ENCODE peak calls at places on chromosomes 4 and X, in five cellular contexts. D is fibroblast of lung, J is IMR-90, K is GM23338, N is mammary epithelial cell. M is an unnamed sample. For H4K20me1, the result is how much of the 10 kb centered on the place peaks cover.

GRCh38 chr4:8468746-8469535 is 28.4 kb downstream of the TRMT44 start:
- DNase-seq in J (peak), D (peak), K (peak), N (peak), M (peak)

GRCh38 chrX:16484338-16484737 is 165.6 kb upstream of the S100G start:
- DNase-seq in D (peak), K (no peak), J (peak), N (peak), M (peak)

GRCh38 chr4:6446538-6447451 is 25.6 kb downstream of the PPP2R2C start:
- DNase-seq in J (no peak), K (no peak), N (no peak), D (no peak), M (peak)

GRCh38 chrX:140817943-140818342 is 108.4 kb downstream of the LINC00632 start:
- DNase-seq in D (peak), N (no peak), K (peak), J (peak), M (peak)

GRCh38 chr4:7210818-7211217 is 18.5 kb downstream of the SORCS2 start:
- DNase-seq in D (peak), K (no peak), N (no peak), J (peak), M (peak)

GRCh38 chr4:141637565-141637964 is 1.2 kb downstream of the IL15 start:
- DNase-seq in K (no peak), N (no peak), D (peak), J (no peak), M (peak)

GRCh38 chrX:118756111-118756510 is 28.7 kb downstream of the IL13RA1 start:
- DNase-seq in D (no peak), K (no peak), N (peak), J (no peak), M (no peak)

GRCh38 chr4:8188085-8188484 is 11.0 kb upstream of the SH3TC1 start:
- DNase-seq in K (no peak), D (no peak), N (peak), J (no peak), M (peak)

GRCh38 chr4:12729384-12729783 is 754.8 kb downstream of the RAB28 start:
- DNase-seq in K (peak), D (peak), N (no peak), J (peak), M (no peak)

GRCh38 chrX:37470711-37471110 is 100.8 kb upstream of the LANCL3 start:
- DNase-seq in N (peak), J (no peak), D (no peak), K (no peak), M (no peak)

GRCh38 chr4:79088991-79089705 is 149.9 kb upstream of the PAQR3 start:
- DNase-seq in N (no peak), J (no peak), D (no peak), K (no peak), M (no peak)

GRCh38 chrX:15567886-15568616 is 32.7 kb downstream of the ACE2 start:
- DNase-seq in N (peak), D (peak), K (peak), J (no peak), M (no peak)

DNA sequence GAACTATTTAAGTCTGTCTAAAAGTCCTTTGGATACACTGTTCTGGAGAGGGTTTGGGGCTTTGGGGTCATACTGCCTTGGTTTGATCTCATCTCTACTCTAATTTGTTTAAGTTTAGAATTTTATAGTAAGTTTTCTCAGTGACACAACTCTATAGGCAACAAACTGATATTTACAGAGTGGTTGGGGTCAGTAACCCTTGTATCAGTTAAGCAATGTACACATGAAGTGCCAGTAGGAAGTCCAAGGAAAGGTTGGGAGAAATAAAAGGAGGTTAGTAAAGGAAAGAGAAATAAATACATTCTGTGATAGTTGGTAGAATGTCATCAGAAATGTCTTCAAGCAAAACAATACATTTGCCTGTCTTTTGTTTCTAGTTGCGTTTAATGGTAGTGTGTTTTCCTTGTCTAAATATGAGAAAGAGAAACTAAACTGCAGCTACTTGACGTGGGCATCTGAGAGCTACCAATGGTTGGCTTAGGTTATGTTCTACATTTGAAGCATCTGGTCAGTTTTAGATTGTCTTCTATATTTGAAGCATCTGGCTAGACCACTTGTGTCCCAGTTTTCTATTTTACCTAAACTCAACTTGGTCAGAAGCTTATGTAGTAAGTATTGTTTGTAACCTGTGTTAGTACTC is 6.9 kb downstream of the ATP7A start:
- DNase-seq in K (no peak), N (no peak), D (no peak), J (no peak), M (peak)
- H4K20me1 ChIP-seq in K (under half), N (under half), D (under half), J (under half), M (under half)

DNA sequence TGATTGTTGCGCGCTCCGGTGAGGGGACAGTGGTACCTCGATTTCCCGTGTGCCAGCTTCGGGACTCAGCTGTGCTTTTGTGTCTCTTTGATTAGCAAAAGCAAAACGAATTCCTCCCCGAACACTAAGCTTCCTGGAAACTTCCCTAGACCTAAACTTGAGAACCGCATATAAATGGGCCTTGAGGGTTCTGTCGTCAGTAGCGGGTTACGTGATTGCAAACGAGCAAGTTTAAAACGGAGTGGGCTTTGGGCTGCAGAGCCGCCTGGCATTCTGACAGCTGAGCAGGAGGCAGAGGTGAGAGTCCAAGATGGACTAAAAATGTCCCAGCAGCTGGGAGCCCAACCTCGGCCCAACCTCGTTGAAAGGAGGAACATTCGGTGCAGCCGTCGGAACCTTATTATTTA is 1.2 kb upstream of the TAPT1 start:
- DNase-seq in D (peak), N (peak), J (peak), K (peak), M (peak)
- H4K20me1 ChIP-seq in D (under half), N (under half), J (under half), K (under half), M (under half)

DNA sequence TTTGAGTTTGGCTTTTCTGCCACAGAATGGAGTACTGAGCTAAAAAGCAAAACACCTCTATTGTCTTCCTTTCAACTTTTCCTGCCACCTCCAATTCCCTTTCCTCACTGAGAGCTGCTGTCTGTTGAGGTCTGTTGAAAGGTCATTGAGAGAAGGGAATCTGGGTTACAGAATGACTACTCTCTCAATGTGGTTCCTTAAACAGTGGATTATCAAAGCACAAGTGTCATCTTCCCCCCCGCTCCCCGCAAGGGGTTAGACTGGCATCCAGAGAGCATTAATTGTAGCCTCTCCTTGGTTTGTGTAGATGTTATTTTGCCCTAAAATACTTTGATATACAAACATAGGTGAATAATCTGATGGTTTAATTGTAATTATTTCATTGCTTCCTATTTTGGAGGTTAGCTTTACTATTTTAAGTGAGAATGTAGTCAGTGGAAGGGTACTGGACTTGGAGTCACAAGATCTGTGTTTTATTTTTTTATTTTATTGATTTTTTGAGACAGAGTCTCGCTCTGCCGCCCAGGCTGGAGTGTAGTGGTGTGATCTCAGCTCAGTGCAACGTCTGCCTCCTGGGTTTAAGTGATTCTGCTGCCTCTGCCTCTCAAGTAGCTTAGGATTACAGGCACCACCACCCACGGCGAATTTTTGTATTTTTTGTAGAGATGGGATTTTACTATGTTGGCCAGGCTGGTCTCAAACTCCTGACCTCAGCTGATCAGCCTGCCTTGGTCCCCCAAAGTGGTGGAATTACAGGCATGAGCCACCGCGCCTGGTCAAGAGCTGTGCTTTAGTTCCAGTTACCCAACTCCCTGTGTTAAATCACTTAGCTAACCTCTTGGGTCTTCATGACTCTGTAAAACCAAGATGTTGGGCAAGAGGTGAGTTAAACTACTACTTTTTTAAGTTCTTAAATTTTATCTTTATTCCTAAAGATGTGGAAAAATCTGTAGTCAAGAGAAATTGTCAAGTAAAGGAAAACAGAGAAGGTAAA is 11.0 kb downstream of the USP9X start:
- DNase-seq in D (peak), K (no peak), J (no peak), N (no peak), M (no peak)
- H4K20me1 ChIP-seq in D (under half), K (half or more), J (half or more), N (under half), M (half or more)

GRCh38 chr4:75671802-75672421 is 1.3 kb downstream of the G3BP2 start:
- DNase-seq in D (peak), J (no peak), N (no peak), K (no peak), M (peak)
- H4K20me1 ChIP-seq in D (under half), J (half or more), N (under half), K (under half), M (under half)

GRCh38 chr4:723706-724105 is 18.1 kb downstream of the PCGF3 start:
- DNase-seq in D (no peak), J (no peak), K (no peak), N (no peak), M (no peak)
- H4K20me1 ChIP-seq in D (under half), J (half or more), K (under half), N (under half), M (half or more)

GRCh38 chr4:114921790-114922581 is 191.4 kb downstream of the NDST4 start:
- DNase-seq in N (no peak), D (no peak), K (no peak), J (no peak), M (no peak)

GRCh38 chr4:114926508-114926907 is 186.9 kb downstream of the NDST4 start:
- DNase-seq in N (no peak), K (no peak), D (no peak), J (no peak), M (no peak)

GRCh38 chr4:114924311-114924710 is 189.1 kb downstream of the NDST4 start:
- DNase-seq in K (peak), J (no peak), D (no peak), N (no peak), M (no peak)

GRCh38 chr4:114922582-114922912 is 190.9 kb downstream of the NDST4 start:
- DNase-seq in N (no peak), J (no peak), D (no peak), K (no peak), M (no peak)

GRCh38 chr4:114921191-114921590 is 192.2 kb downstream of the NDST4 start:
- DNase-seq in K (no peak), D (no peak), J (no peak), N (no peak), M (no peak)
- H4K20me1 ChIP-seq in K (under half), D (under half), J (under half), N (under half), M (under half)

GRCh38 chr4:81470456-81471327 is 1.0 kb downstream of the RASGEF1B start:
- DNase-seq in D (no peak), K (peak), J (no peak), N (peak), M (peak)
- H4K20me1 ChIP-seq in D (under half), K (under half), J (under half), N (under half), M (under half)